ENCODE peak calls at places on chromosomes 12 and 14, in ten cellular contexts. B is GM12865, O is mesothelial cell of epicardium, P is heart right ventricle, Y is astrocyte of the spinal cord, M is PC-9, T is cardiac fibroblast, K is NB4, V is ascending aorta, N is Calu3. E is an unnamed sample.

GRCh38 chr14:89012272-89013097 is 188.0 kb downstream of the TTC8 start:
- DNase-seq in B (no peak), O (no peak), P (no peak), Y (no peak), M (no peak), T (no peak), K (no peak), V (no peak), N (no peak), E (no peak)

GRCh38 chr12:121472150-121472905 is 72.4 kb downstream of the RNF34 start:
- DNase-seq in B (no peak), O (no peak), P (no peak), Y (no peak), M (no peak), T (no peak), K (no peak), V (no peak), N (no peak), E (no peak)

GRCh38 chr12:64781374-64782029 is 22.3 kb upstream of the GNS start:
- DNase-seq in B (no peak), O (no peak), P (no peak), Y (no peak), M (peak; percentile 68), T (no peak), K (no peak), V (no peak), N (peak; percentile 36), E (peak; percentile 18)

GRCh38 chr12:91603060-91603459 is 420.4 kb upstream of the DCN start:
- DNase-seq in B (no peak), O (no peak), P (no peak), Y (no peak), M (no peak), T (peak; percentile 50), K (no peak), V (no peak), N (no peak), E (no peak)

GRCh38 chr14:50191499-50191898 is 39.9 kb downstream of the SOS2 start:
- DNase-seq in B (no peak), O (no peak), P (no peak), Y (no peak), M (no peak), T (no peak), K (no peak), V (no peak), N (no peak), E (no peak)

GRCh38 chr14:106051790-106052189 is 525.4 kb downstream of the TMEM121 start:
- DNase-seq in B (no peak), O (no peak), P (no peak), Y (no peak), M (no peak), T (no peak), K (no peak), V (no peak), N (no peak), E (no peak)

GRCh38 chr12:69688496-69689427 is 10.3 kb downstream of the BEST3 start:
- DNase-seq in B (peak; percentile 4), O (no peak), P (peak; percentile 30), Y (peak; percentile 96), M (peak; percentile 81), T (peak; percentile 94), K (peak; percentile 84), V (peak; percentile 86), N (peak; percentile 85), E (no peak)

GRCh38 chr12:94458882-94459772 is 540 bp downstream of the CEP83 start:
- DNase-seq in B (no peak), O (no peak), P (no peak), Y (peak; percentile 60), M (no peak), T (peak; percentile 50), K (peak; percentile 65), V (no peak), N (no peak), E (no peak)

DNA sequence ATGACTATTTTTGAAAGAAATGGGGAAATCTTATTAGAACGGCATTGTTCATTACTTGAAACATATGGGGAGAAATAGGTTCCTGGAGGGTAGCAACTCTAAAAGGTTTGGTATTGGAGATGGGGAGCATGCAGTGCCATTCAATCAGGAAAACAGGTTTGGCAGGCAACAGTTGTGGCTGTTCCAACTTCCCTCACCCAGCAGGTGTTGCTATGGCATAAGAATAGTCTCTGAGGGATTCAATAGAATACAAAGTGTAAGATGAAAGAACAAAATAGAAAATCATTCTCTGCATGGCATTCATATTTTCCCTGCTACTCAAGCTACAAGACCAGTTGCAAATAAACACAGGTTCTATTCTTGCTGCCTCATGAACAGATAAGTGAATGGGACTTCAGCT is 393.3 kb upstream of the RPL10L start:
- DNase-seq in B (no peak), O (no peak), P (no peak), Y (peak; percentile 3), M (no peak), T (no peak), K (no peak), V (no peak), N (peak; percentile 8), E (no peak)
- TF ChIP-seq CTCF in B (no peak), O (no peak), P (no peak), Y (no peak), M (no peak), T (no peak), K (no peak), V (no peak), N (no peak), E (no peak)

GRCh38 chr12:80038062-80038560 is 61.2 kb upstream of the OTOGL start:
- DNase-seq in B (peak; percentile 15), O (no peak), P (no peak), Y (no peak), M (no peak), T (no peak), K (no peak), V (no peak), N (no peak), E (no peak)

GRCh38 chr12:80041691-80042090 is 57.6 kb upstream of the OTOGL start:
- DNase-seq in B (no peak), O (no peak), P (no peak), Y (peak; percentile 56), M (no peak), T (peak; percentile 55), K (no peak), V (no peak), N (no peak), E (no peak)

GRCh38 chr12:80040075-80040738 is 59.1 kb upstream of the OTOGL start:
- DNase-seq in B (peak; percentile 10), O (no peak), P (no peak), Y (peak; percentile 72), M (no peak), T (peak; percentile 63), K (no peak), V (no peak), N (no peak), E (no peak)

GRCh38 chr12:80044694-80045046 is 54.7 kb upstream of the OTOGL start:
- DNase-seq in B (peak; percentile 40), O (no peak), P (no peak), Y (peak; percentile 88), M (no peak), T (peak; percentile 94), K (no peak), V (no peak), N (no peak), E (no peak)

DNA sequence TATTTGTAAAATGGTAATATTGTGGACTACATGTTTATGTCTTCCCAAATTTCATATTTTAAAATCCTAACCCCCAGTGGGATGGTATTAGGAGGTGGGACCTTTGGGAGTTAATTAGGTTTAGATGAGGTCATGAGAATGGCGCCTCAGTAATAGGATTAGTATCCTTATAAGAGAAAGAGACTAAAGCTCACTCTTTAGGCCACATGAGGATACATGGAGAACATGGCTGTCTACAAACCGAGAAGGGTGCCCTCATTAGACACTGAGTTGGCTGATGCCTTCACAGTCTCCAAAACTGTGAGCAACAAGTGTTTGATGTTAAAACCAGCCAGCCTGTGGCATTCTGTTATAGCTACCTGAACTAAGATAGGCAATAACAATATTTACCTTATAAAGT is 58.3 kb upstream of the OTOGL start:
- DNase-seq in B (no peak), O (no peak), P (no peak), Y (no peak), M (no peak), T (no peak), K (no peak), V (no peak), N (no peak), E (no peak)
- TF ChIP-seq CTCF in B (no peak), O (no peak), P (no peak), Y (no peak), M (no peak), T (no peak), K (no peak), V (no peak), N (no peak), E (no peak)

GRCh38 chr14:31303654-31304053 is 96.1 kb upstream of the HECTD1 start:
- DNase-seq in B (no peak), O (no peak), P (no peak), Y (no peak), M (no peak), T (no peak), K (no peak), V (no peak), N (no peak), E (no peak)

GRCh38 chr14:31297112-31297511 is 89.5 kb upstream of the HECTD1 start:
- DNase-seq in B (no peak), O (no peak), P (no peak), Y (no peak), M (no peak), T (no peak), K (no peak), V (no peak), N (no peak), E (no peak)

GRCh38 chr14:31297701-31298344 is 90.2 kb upstream of the HECTD1 start:
- DNase-seq in B (peak; percentile 40), O (no peak), P (no peak), Y (peak; percentile 41), M (no peak), T (peak; percentile 50), K (no peak), V (no peak), N (no peak), E (no peak)

GRCh38 chr14:31300883-31301282 is 93.3 kb upstream of the HECTD1 start:
- DNase-seq in B (no peak), O (no peak), P (no peak), Y (no peak), M (no peak), T (no peak), K (no peak), V (no peak), N (no peak), E (no peak)

DNA sequence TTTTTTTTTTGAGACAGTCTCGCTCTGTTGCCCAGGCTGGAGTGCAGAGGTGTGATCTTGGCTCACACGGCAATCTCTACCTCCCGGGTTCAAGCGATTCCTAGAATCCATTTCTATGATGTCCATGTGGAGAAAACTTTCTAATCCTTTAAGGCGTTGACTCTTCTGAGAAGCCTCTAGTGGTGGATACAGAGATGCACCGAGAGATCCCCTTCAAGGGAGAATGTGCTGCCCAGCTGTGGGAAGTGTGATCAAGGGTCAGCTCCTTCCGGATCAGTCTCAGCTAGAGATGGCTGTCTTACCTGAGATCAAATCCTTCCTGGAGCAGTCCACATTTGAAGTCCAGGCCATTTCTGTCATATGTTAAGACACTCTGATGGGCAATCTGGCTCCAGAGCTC is 92.7 kb upstream of the HECTD1 start:
- DNase-seq in B (no peak), O (no peak), P (no peak), Y (no peak), M (no peak), T (no peak), K (no peak), V (no peak), N (no peak), E (no peak)
- TF ChIP-seq CTCF in B (no peak), O (no peak), P (no peak), Y (no peak), M (no peak), T (peak; percentile 24), K (no peak), V (no peak), N (no peak), E (no peak)

DNA sequence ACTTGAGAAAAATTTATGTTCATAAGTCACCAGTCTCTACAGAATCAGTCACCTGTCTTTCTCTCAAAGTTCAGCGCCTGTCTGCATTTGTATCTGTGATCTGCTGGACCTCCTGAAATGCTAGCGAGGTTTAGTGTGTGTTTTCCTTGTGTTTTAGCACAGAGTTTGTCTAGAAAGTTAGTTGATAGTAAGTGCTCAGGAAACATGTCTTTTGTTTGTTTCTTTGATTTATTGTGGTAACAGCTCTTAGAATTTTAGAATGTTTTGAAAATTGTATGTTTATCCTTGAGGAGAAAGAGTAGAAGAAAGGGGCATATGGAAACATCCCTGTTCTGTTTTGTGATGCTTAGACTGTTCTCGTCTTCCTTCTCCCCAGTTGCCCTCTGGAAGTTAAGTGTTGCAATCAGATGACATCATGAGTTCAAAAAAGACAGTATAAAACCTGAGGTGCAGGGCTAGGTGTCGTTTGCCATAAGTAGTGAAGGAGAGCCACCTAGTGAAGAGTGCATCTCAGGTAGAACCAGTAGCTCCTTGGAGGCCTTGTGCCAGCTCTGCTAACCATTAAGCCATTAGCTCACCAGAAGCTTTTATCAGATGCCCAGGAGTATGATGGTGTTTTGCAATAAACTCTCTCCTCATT is 44.8 kb downstream of the FBXW8 start:
- DNase-seq in B (peak; percentile 24), O (no peak), P (no peak), Y (no peak), M (peak; percentile 81), T (peak; percentile 43), K (peak; percentile 66), V (no peak), N (peak; percentile 72), E (no peak)
- TF ChIP-seq CTCF in B (no peak), O (no peak), P (no peak), Y (no peak), M (peak; percentile 63), T (no peak), K (peak; percentile 6), V (no peak), N (no peak), E (no peak)